ENCODE peak calls at places on chromosomes 5 and 9, in ten cellular contexts. Q is epithelial cell of proximal tubule; M is GM13976; G is activated T-helper 1 cell treated with anti-CD3 and anti-CD28 coated beads, Interleukin-2, amount 50 U/mL, for 16 hours; I is WTC11; O is GM23338; L is RWPE2; J is aorta; T is HEK293T; F is ELF-1. B is an unnamed sample.

GRCh38 chr5:115575167-115576070 is 26.9 kb downstream of the TICAM2 start:
- DNase-seq in T (no peak), M (no peak), J (no peak), L (no peak), F (no peak), Q (no peak), I (no peak), G (no peak), O (no peak), B (no peak)

GRCh38 chr9:127923771-127924170 is 6.8 kb downstream of the PIP5KL1 start:
- DNase-seq in I (no peak), J (no peak), M (no peak), T (no peak), F (no peak), O (no peak), G (no peak), L (no peak), Q (no peak), B (no peak)

GRCh38 chr9:33101104-33101951 is 24.9 kb upstream of the SMU1 start:
- DNase-seq in G (no peak), L (no peak), F (no peak), M (no peak), J (no peak), T (no peak), O (no peak), I (no peak), Q (peak; percentile 91), B (no peak)

GRCh38 chr5:68252678-68253520 is 37.3 kb downstream of the PIK3R1 start:
- DNase-seq in G (no peak), L (no peak), O (peak; percentile 91), I (peak; percentile 67), F (peak; percentile 56), M (peak; percentile 60), Q (no peak), J (no peak), T (peak; percentile 67), B (no peak)

GRCh38 chr9:33785914-33786313 is 9.4 kb upstream of the PRSS3 start:
- DNase-seq in M (no peak), O (peak; percentile 63), T (peak; percentile 33), G (no peak), Q (no peak), F (no peak), L (no peak), I (no peak), J (no peak), B (no peak)

GRCh38 chr9:89853931-89854330 is 249.1 kb downstream of the GADD45G start:
- DNase-seq in Q (no peak), L (no peak), O (no peak), J (no peak), T (no peak), G (no peak), F (no peak), I (no peak), M (no peak), B (peak; percentile 28)

GRCh38 chr9:119412399-119412798 is 43.2 kb upstream of the BRINP1 start:
- DNase-seq in I (peak; percentile 18), T (no peak), O (peak; percentile 20), Q (no peak), F (peak; percentile 92), J (no peak), G (no peak), L (no peak), M (no peak), B (peak; percentile 19)

GRCh38 chr9:135137398-135137832 is 49.9 kb downstream of the OLFM1 start:
- DNase-seq in M (no peak), T (no peak), Q (no peak), J (no peak), I (no peak), F (peak; percentile 89), G (no peak), L (no peak), O (peak; percentile 45), B (no peak)

GRCh38 chr9:127132921-127133647 is 10.6 kb upstream of the ANGPTL2 start:
- DNase-seq in G (no peak), L (no peak), M (no peak), Q (no peak), O (peak; percentile 63), J (no peak), F (no peak), I (peak; percentile 42), T (no peak), B (peak; percentile 51)

GRCh38 chr5:40904994-40905306 is 4.3 kb upstream of the C7 start:
- DNase-seq in T (no peak), F (no peak), G (no peak), I (no peak), J (no peak), Q (no peak), L (no peak), M (no peak), O (no peak), B (no peak)

GRCh38 chr5:54311178-54311811 is 922 bp upstream of the ARL15 start:
- DNase-seq in J (no peak), T (peak; percentile 10), F (peak; percentile 36), L (no peak), I (no peak), M (peak; percentile 19), G (no peak), O (peak; percentile 42), Q (no peak), B (no peak)

GRCh38 chr9:133813749-133814585 is 75.8 kb upstream of the SARDH start:
- DNase-seq in T (no peak), I (no peak), O (no peak), Q (no peak), G (no peak), L (no peak), M (no peak), J (no peak), F (peak; percentile 38), B (no peak)

GRCh38 chr5:163915481-163915961 is 410.1 kb downstream of the MAT2B start:
- DNase-seq in Q (no peak), J (no peak), M (peak; percentile 8), G (no peak), F (peak; percentile 3), L (no peak), O (peak; percentile 49), T (peak; percentile 24), I (no peak), B (no peak)

GRCh38 chr5:173480896-173481295 is 135.6 kb downstream of the BOD1 start:
- DNase-seq in G (no peak), O (no peak), L (no peak), J (no peak), F (no peak), M (no peak), T (no peak), I (no peak), Q (no peak), B (peak; percentile 69)

GRCh38 chr9:105257767-105258166 is 13.3 kb downstream of the SLC44A1 start:
- DNase-seq in O (no peak), J (no peak), I (no peak), G (no peak), Q (no peak), M (no peak), L (no peak), T (no peak), F (no peak), B (no peak)

GRCh38 chr9:75653750-75654149 is 236.7 kb upstream of the PCSK5 start:
- DNase-seq in O (no peak), T (no peak), M (no peak), G (no peak), J (no peak), F (peak; percentile 8), I (no peak), L (no peak), Q (no peak), B (no peak)

GRCh38 chr5:116696356-116696755 is 121.7 kb upstream of the SEMA6A start:
- DNase-seq in M (peak; percentile 61), L (no peak), J (no peak), Q (no peak), I (no peak), G (no peak), T (no peak), O (peak; percentile 54), F (peak; percentile 26), B (no peak)

GRCh38 chr5:179319741-179320281 is 25.4 kb downstream of the ADAMTS2 start:
- DNase-seq in G (no peak), Q (no peak), O (no peak), T (no peak), J (peak; percentile 78), L (peak; percentile 54), M (no peak), F (peak; percentile 43), I (peak; percentile 13), B (no peak)

GRCh38 chr9:94882953-94883641 is 156.6 kb downstream of the AOPEP start:
- DNase-seq in I (no peak), L (no peak), G (no peak), J (no peak), T (no peak), O (no peak), F (no peak), Q (no peak), M (no peak), B (no peak)

GRCh38 chr5:149581931-149582768 is 852 bp downstream of the ARHGEF37 start:
- DNase-seq in M (no peak), Q (no peak), I (peak; percentile 35), J (no peak), L (no peak), F (peak; percentile 79), O (peak; percentile 66), G (no peak), T (no peak), B (peak; percentile 42)

GRCh38 chr5:110306650-110307049 is 419.8 kb downstream of the TMEM232 start:
- DNase-seq in L (no peak), I (no peak), G (no peak), T (no peak), J (no peak), F (no peak), O (no peak), Q (no peak), M (no peak), B (no peak)

GRCh38 chr9:22469928-22470544 is 23.4 kb downstream of the DMRTA1 start:
- DNase-seq in G (no peak), Q (no peak), M (no peak), T (peak; percentile 56), J (no peak), O (peak; percentile 87), I (peak; percentile 32), L (no peak), F (peak; percentile 41), B (no peak)

GRCh38 chr9:21747171-21747570 is 55.3 kb upstream of the MTAP start:
- DNase-seq in G (no peak), F (no peak), L (no peak), I (no peak), Q (no peak), T (no peak), O (no peak), M (no peak), J (no peak), B (no peak)

GRCh38 chr9:18343799-18344198 is 130.2 kb upstream of the ADAMTSL1 start:
- DNase-seq in Q (no peak), I (no peak), G (no peak), J (no peak), L (no peak), M (no peak), T (no peak), F (no peak), O (no peak), B (no peak)

GRCh38 chr9:105243015-105243686 is 1.3 kb upstream of the SLC44A1 start:
- DNase-seq in L (no peak), O (peak; percentile 48), J (no peak), T (no peak), I (no peak), F (peak; percentile 36), G (no peak), Q (no peak), M (no peak), B (no peak)

GRCh38 chr5:132074772-132075718 is 1.5 kb downstream of the CSF2 start:
- DNase-seq in L (no peak), F (peak; percentile 14), M (no peak), J (peak; percentile 64), Q (no peak), G (no peak), T (no peak), O (no peak), I (no peak), B (no peak)

GRCh38 chr9:93819905-93820304 is 135.2 kb downstream of the BARX1 start:
- DNase-seq in G (no peak), M (no peak), Q (no peak), T (no peak), O (no peak), J (peak; percentile 49), F (no peak), L (no peak), I (no peak), B (no peak)

GRCh38 chr5:151686673-151687378 is at the start of gene SPARC:
- DNase-seq in M (no peak), O (peak; percentile 94), L (peak; percentile 86), T (no peak), F (peak; percentile 92), I (peak; percentile 78), G (no peak), Q (no peak), J (peak; percentile 91), B (peak; percentile 81)